ENCODE peak calls at places on chromosomes 1 and 21, in four cellular contexts. Z is uterus, Q is upper lobe of left lung, Y is fibroblast of lung. R is an unnamed sample. For H3K4me1, the result is how much of the 10 kb centered on the place peaks cover.

GRCh38 chr1:63868220-63868897 is 94.5 kb downstream of the ROR1 start:
- DNase-seq in Q (no peak), Y (peak), Z (peak), R (no peak)

GRCh38 chr1:103120981-103121380 is 12.7 kb upstream of the COL11A1 start:
- DNase-seq in Z (no peak), Q (no peak), Y (no peak), R (no peak)

GRCh38 chr1:208002672-208003071 is 91.7 kb upstream of the CD34 start:
- DNase-seq in Q (no peak), Y (no peak), Z (no peak), R (no peak)

GRCh38 chr1:54493608-54494007 is 54.4 kb upstream of the ACOT11 start:
- DNase-seq in Z (no peak), Y (no peak), Q (no peak), R (no peak)

GRCh38 chr1:227396539-227397355 is 78.5 kb upstream of the CDC42BPA start:
- DNase-seq in Q (no peak), Y (peak), Z (no peak), R (no peak)

GRCh38 chr1:152034654-152035405 is 2.0 kb downstream of the S100A11 start:
- DNase-seq in Q (peak), Z (peak), Y (peak), R (peak)

GRCh38 chr1:35506960-35507901 is 50.0 kb downstream of the KIAA0319L start:
- DNase-seq in Z (no peak), Q (no peak), Y (no peak), R (no peak)

GRCh38 chr1:193087893-193088292 is 17.3 kb downstream of the GLRX2 start:
- DNase-seq in Q (no peak), Z (no peak), Y (no peak), R (no peak)

GRCh38 chr1:178258521-178258920 is 164.6 kb downstream of the RASAL2 start:
- DNase-seq in Z (no peak), Q (no peak), Y (peak), R (no peak)

GRCh38 chr1:112906155-112906698 is 49.8 kb downstream of the SLC16A1 start:
- DNase-seq in Y (peak), Q (no peak), Z (no peak), R (no peak)

GRCh38 chr1:158246650-158247049 is 7.6 kb upstream of the CD1A start:
- DNase-seq in Q (no peak), Y (no peak), Z (no peak), R (no peak)
- TF ChIP-seq CTCF in Q (no peak), Y (no peak), Z (no peak), R (no peak)

GRCh38 chr21:18517905-18518566 is 114.5 kb upstream of the TMPRSS15 start:
- DNase-seq in Q (no peak), Y (peak), Z (no peak), R (no peak)
- H3K4me1 ChIP-seq in Q (under half), Y (under half), Z (under half), R (under half)

GRCh38 chr1:115327270-115327669 is 10.8 kb downstream of the NGF start:
- DNase-seq in Z (no peak), Q (no peak), Y (peak), R (no peak)

GRCh38 chr1:115332813-115333608 is 5.0 kb downstream of the NGF start:
- DNase-seq in Q (no peak), Z (peak), Y (peak), R (no peak)

GRCh38 chr1:115331531-115332331 is 6.3 kb downstream of the NGF start:
- DNase-seq in Z (no peak), Y (peak), Q (no peak), R (no peak)

GRCh38 chr1:115329965-115330364 is 8.1 kb downstream of the NGF start:
- DNase-seq in Z (no peak), Y (peak), Q (no peak), R (no peak)

GRCh38 chr1:115330480-115331013 is 7.5 kb downstream of the NGF start:
- DNase-seq in Q (no peak), Z (peak), Y (peak), R (no peak)
- TF ChIP-seq CTCF in Q (no peak), Z (peak), Y (peak), R (no peak)

GRCh38 chr21:44908908-44909307 is 11.8 kb downstream of the ITGB2 start:
- DNase-seq in Z (no peak), Q (no peak), Y (no peak), R (no peak)

GRCh38 chr21:44907966-44908364 is 12.7 kb downstream of the ITGB2 start:
- DNase-seq in Z (no peak), Q (peak), Y (no peak), R (no peak)

GRCh38 chr21:44907225-44907965 is 13.3 kb downstream of the ITGB2 start:
- DNase-seq in Q (peak), Z (no peak), Y (no peak), R (no peak)

GRCh38 chr21:44909719-44910118 is 11.0 kb downstream of the ITGB2 start:
- DNase-seq in Z (no peak), Y (no peak), Q (no peak), R (no peak)

DNA sequence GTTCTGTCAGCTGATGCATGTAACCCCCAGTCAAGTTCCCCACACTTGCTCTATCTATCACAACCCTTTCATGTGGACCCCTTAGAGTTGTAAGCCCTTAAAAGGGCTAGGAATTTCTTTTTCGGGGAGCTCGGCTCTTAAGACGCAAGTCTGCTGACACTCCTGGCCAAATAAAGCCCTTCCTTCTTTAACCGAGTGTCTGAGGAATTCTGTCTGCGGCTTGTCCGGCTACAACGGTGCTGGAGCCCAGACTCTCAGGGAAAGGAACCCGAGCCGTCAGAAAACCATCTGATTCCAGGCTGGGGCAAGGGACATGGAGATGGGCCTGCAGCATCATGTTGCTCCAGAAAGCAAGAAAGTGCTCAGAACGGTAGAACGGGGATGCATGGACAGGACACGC is 12.2 kb downstream of the ITGB2 start:
- DNase-seq in Q (no peak), Y (no peak), Z (no peak), R (no peak)
- H3K4me1 ChIP-seq in Q (under half), Y (under half), Z (under half), R (under half)

GRCh38 chr1:231075497-231075896 is 35.4 kb upstream of the FAM89A start:
- DNase-seq in Y (no peak), Q (no peak), Z (no peak), R (no peak)

GRCh38 chr1:231075020-231075419 is 35.0 kb upstream of the FAM89A start:
- DNase-seq in Z (no peak), Y (no peak), Q (no peak), R (no peak)

GRCh38 chr1:231072054-231072453 is 32.0 kb upstream of the FAM89A start:
- DNase-seq in Q (no peak), Y (no peak), Z (no peak), R (no peak)

GRCh38 chr1:231072502-231072901 is 32.4 kb upstream of the FAM89A start:
- DNase-seq in Y (no peak), Z (no peak), Q (no peak), R (no peak)

DNA sequence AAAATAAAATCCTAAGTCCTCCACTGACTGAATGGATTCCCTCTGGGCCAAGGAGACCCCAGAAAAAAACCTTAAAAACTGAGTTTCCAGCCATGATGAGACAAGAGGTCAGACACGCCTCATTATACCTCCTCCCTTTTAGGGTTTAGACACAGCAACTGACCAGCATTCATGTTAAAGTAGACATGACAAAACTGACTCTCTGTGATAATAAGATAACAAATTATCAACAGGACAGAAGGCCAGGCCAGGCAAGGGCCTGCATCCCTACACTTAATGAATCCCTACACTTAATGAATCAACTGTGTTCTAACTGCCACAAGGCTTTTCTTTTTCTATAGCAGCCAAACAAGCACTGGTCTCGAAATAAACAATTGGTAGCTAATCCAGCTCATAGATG is 33.3 kb upstream of the FAM89A start:
- DNase-seq in Q (no peak), Y (no peak), Z (no peak), R (no peak)
- TF ChIP-seq CTCF in Q (no peak), Y (no peak), Z (no peak), R (no peak)

DNA sequence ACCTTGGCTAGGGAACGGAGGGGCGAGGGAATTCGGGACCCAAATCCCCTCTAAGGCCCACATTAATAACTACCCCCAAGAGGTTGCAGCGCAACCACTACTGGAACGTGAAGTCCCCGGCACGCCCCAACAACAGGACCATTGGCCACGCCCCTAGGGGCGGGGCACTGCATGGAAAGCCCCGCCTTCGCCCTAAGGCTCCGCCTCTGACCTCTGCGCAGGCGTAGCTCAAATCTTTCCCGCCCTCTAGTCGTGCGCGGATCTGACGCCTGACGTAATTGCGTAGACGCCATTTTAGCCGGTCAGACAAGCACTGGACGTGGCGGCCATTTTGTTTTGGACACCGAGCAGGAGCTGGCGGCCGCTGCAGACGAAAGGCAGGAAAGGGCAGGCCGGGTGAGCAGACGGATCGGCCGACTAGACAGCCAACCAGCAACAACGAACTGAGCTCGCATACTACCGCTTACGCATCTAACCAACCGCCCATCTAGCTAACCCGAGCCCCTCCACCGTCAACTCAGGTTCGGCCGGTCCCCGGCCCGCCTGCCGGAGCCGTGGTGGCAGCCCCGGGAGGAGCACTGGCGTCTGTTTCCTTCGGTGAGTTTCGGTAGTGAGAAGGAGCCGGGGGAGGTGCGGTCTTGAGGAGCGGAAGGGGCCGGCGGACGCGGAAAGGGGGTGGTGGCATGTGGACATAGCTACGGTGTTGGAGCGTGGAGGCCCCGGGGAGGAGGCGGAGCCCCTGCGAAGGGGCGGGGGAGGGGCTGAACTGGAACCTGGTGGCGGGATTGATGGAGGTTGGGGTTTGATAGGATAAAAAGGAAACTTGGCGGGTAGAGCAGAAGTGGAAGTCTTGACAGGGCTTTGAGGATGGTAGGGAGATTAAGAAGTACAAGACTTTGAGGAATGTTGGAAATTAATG is at the start of gene CHTOP:
- DNase-seq in Q (peak), Y (peak), Z (peak), R (peak)
- H3K4me1 ChIP-seq in Q (under half), Y (under half), Z (under half), R (under half)